ENCODE peak calls at places on chromosomes 16 and 17, in five cellular contexts. F, B, W, X and V are unnamed samples.

GRCh38 chr17:16662936-16663335 is 9.3 kb upstream of the ZNF624 start:
- DNase-seq in F (no peak), B (no peak), W (no peak), X (no peak), V (no peak)

GRCh38 chr16:3988824-3989223 is 108.3 kb upstream of the CREBBP start:
- DNase-seq in F (no peak), B (no peak), W (no peak), X (no peak), V (no peak)

GRCh38 chr17:62791235-62792121 is 16.6 kb downstream of the MARCHF10 start:
- DNase-seq in F (peak), B (no peak), W (peak), X (no peak), V (no peak)

GRCh38 chr17:45225051-45225700 is 3.5 kb downstream of the FMNL1 start:
- DNase-seq in F (no peak), B (peak), W (no peak), X (no peak), V (peak)

GRCh38 chr16:65176603-65177002 is 54.7 kb upstream of the CDH11 start:
- DNase-seq in F (no peak), B (no peak), W (peak), X (no peak), V (no peak)

GRCh38 chr17:41806685-41807445 is 4.9 kb downstream of the P3H4 start:
- DNase-seq in F (no peak), B (no peak), W (no peak), X (peak), V (no peak)

GRCh38 chr17:9900744-9901143 is 4.3 kb downstream of the RCVRN start:
- DNase-seq in F (no peak), B (no peak), W (peak), X (no peak), V (no peak)

GRCh38 chr16:89115216-89115949 is 21.7 kb downstream of the ACSF3 start:
- DNase-seq in F (no peak), B (peak), W (no peak), X (peak), V (peak)

GRCh38 chr17:8894673-8895578 is 27.5 kb upstream of the PIK3R6 start:
- DNase-seq in F (peak), B (peak), W (peak), X (no peak), V (peak)

GRCh38 chr16:75402821-75403475 is 30.4 kb downstream of the CFDP1 start:
- DNase-seq in F (no peak), B (peak), W (peak), X (no peak), V (peak)

GRCh38 chr17:8593830-8594229 is 36.7 kb downstream of the MYH10 start:
- DNase-seq in F (no peak), B (no peak), W (no peak), X (no peak), V (no peak)

GRCh38 chr17:62643496-62643895 is 16.0 kb downstream of the MRC2 start:
- DNase-seq in F (no peak), B (no peak), W (no peak), X (no peak), V (no peak)

GRCh38 chr17:43905400-43905984 is 1.8 kb downstream of the MPP2 start:
- DNase-seq in F (no peak), B (no peak), W (no peak), X (no peak), V (no peak)

GRCh38 chr17:43905985-43906852 is 1.1 kb downstream of the MPP2 start:
- DNase-seq in F (peak), B (no peak), W (peak), X (no peak), V (no peak)

GRCh38 chr17:43906951-43907424 is 348 bp downstream of the MPP2 start:
- DNase-seq in F (no peak), B (no peak), W (no peak), X (no peak), V (no peak)

GRCh38 chr17:43908111-43908721 is 880 bp upstream of the MPP2 start:
- DNase-seq in F (peak), B (peak), W (peak), X (no peak), V (peak)

DNA sequence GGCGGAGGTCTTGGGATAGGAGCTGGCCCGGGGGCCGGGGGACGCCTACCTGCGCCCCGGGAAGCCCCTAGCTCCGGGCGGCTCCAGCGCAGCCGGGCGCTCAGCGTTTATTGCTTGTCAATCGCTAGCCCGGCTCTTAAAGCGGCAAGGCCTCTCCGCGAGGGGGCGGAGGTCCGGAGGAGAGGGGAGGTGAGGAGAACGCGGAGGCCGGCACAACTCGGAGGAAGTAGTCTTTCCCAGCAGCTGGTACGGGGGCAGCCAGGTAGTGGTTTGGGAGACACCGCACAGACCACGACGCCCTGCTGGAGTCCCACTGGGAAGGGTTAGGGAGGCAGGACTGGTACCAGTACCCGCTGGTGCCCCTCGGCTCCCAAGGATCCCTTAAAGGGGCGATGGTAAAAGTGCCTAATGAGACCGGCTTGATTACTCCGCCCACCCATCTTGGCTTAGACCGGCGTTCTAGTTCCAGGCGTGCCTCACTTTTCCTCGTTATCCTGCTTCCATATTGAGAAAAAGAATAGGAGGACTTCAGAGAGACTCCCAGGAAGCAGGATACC is at the start of gene MPP2:
- DNase-seq in F (peak), B (peak), W (peak), X (peak), V (peak)
- H3K4me3 ChIP-seq in F (peak), B (peak), W (peak), X (peak), V (no peak)

GRCh38 chr16:86808863-86809444 is 230.6 kb downstream of the FOXL1 start:
- DNase-seq in F (no peak), B (no peak), W (no peak), X (no peak), V (no peak)

GRCh38 chr16:86805210-86805609 is 226.9 kb downstream of the FOXL1 start:
- DNase-seq in F (no peak), B (no peak), W (no peak), X (no peak), V (no peak)

GRCh38 chr16:86806838-86807351 is 228.5 kb downstream of the FOXL1 start:
- DNase-seq in F (no peak), B (no peak), W (peak), X (no peak), V (no peak)

GRCh38 chr16:86809458-86809955 is 231.2 kb downstream of the FOXL1 start:
- DNase-seq in F (no peak), B (no peak), W (peak), X (no peak), V (no peak)

DNA sequence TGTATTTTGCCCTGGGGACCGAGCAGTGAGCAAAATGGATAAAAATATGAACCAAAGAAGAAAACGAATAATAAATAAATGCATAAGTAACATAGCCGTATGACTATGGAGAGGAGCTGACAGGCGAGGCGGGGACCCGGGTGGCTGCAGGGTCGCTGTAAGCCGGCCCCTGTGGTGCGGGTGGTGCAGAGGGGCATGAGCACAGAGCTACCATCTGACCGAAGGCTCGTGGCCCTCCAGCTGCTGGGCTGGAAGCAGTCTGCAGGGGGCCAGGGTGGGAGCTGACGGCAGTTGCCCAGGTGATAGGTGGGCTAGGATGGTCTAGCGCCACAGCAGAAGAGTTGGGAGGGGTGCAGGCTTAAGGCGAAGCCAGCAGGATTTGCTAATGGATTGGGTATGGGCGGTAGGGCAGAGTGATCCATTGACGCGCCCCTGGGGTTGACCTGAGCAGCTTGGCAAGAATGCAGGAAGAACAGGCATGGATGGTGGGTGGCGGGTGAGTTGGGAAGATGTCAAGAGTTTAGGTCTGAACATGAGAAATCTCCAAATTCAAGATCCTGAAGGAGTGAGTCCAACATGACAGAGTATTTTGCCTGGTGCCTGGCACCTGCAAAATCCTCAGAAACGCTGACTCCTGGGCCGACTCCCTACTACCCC is 228.0 kb downstream of the FOXL1 start:
- DNase-seq in F (no peak), B (no peak), W (no peak), X (no peak), V (no peak)
- H3K4me3 ChIP-seq in F (no peak), B (no peak), W (no peak), X (no peak), V (no peak)

DNA sequence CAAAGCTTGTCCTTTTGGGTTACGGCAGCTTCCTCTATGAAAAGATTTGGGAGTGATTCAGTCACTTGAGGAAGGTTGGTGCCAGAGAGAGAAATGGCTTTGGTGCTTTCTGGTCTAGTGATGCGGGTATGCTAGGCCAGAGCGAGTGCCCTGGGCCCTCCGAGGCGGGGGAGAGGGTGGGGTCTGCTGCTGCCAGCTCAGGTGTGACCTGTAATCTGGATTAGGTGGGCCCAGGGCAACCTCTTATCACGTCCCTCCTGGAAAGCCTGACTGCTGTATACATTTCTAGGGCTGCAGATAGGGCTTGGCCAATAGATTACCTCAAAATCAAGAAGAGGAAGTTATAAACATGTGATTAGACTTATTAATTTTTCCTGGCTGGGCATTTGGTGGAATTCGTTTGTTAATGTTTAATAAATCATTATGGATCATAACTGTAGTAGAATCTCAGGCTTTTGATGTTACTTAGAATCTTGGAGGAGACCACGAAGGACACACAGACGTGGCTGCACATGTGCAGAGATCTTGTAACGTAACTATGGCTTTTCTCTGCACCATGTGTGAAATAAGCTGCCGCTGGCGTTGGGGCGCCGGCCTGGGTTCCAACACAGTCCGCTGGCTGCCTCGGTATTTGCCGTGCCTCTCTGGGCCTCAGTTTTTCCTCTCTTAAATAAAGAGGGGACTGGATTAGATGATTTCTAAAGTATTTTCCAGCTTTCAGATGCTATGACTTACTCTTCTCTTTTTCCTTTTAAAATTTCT is 1.2 kb downstream of the IRF8 start:
- DNase-seq in F (no peak), B (peak), W (no peak), X (peak), V (no peak)
- H3K4me3 ChIP-seq in F (no peak), B (peak), W (no peak), X (peak), V (peak)

DNA sequence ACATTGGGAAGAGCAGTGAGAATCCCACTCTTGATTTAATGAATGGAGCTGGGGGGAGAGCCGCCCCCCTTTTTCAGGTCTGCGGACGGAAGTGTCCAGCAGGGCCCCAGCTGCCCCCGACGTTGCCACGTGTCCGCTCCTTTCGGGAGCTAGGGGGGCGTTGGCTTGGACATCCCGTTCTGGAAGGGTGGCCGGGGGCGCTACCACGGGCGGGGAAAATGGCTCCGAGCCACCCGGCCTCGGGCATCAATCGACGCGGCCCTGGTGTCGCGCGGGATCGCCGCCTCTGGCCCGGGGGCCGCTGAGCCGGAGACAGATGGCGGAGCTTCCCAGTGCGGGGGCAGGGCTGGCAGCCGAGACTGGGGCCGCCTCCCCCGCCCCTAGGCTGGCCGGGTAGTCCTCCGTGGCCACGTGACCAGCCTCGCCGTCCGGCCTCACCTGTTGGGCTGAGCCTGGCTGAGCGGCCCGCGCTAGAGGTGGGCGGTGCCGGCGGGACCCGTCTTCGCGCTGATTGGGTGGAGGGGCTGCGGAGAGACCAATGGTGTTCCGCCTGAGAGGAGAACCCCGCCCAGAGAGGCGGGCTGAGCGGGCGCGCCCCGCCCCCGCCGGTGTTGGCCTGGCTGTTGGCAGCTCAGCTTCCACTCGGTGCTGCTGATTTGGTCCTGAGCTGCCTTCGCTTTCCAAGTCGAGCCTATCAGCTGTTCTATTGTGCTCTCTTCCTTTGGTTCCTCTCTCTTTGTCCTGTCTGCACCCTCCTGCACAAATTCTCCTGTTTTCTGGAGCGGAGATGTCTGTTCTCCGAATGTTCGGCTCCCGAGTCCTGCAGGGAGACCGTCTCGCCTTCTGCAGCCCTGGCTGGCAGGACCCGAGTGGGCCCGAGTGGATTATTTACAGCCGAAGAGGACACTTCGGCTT is 8.3 kb downstream of the HS3ST3B1 start:
- DNase-seq in F (peak), B (no peak), W (peak), X (peak), V (peak)
- H3K4me3 ChIP-seq in F (peak), B (no peak), W (peak), X (peak), V (no peak)

DNA sequence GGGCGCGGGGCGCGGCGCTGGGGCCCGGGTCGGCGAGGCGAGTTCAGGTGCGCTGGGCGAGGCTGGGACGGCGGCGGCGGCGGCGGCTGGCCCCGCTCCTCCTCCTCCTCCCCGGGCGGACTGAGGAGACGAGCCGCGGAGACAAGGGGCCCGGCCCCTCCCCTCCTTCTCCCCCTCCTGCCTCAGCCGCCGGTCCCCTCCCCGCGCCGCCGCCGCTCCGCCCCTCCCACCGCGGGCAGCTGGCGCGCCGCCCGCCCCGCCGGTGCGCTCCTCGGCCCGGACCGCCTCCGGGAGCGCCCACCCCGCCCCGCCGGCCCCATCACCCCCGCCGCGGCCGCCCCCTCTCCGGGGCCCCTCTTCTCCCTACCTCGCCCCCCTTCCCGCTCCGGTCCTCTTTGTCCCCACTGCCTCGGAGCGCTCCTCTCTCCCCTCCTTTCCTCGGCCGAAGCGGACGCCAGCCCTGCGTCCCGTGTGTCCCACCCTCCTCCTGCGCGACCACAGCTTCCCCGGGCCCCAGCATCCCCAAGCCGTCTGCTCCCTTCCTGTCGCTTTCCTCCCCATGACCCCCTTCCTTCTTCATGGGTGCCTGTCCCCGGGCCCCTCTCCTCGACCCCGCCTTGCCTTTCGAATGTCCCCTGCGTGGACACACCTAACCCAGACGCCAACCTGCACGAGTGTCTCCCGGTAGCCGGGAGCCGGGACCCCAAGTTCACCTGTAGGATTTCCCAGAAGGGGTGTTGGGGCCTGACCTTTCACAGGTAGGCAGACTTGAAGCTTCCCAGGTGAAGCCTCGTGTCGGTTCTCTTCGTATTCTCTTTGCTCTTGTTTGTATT is at the start of gene TOX3:
- DNase-seq in F (peak), B (no peak), W (no peak), X (peak), V (no peak)
- H3K4me3 ChIP-seq in F (peak), B (no peak), W (no peak), X (peak), V (no peak)

GRCh38 chr17:77571562-77571981 is 386.9 kb upstream of the TNRC6C start:
- DNase-seq in F (no peak), B (no peak), W (peak), X (no peak), V (no peak)
- H3K4me3 ChIP-seq in F (no peak), B (no peak), W (no peak), X (no peak), V (no peak)

GRCh38 chr17:65902165-65902564 is 289.8 kb downstream of the CEP112 start:
- DNase-seq in F (no peak), B (no peak), W (no peak), X (no peak), V (no peak)

GRCh38 chr17:65901394-65901793 is 290.5 kb downstream of the CEP112 start:
- DNase-seq in F (no peak), B (no peak), W (no peak), X (no peak), V (no peak)

DNA sequence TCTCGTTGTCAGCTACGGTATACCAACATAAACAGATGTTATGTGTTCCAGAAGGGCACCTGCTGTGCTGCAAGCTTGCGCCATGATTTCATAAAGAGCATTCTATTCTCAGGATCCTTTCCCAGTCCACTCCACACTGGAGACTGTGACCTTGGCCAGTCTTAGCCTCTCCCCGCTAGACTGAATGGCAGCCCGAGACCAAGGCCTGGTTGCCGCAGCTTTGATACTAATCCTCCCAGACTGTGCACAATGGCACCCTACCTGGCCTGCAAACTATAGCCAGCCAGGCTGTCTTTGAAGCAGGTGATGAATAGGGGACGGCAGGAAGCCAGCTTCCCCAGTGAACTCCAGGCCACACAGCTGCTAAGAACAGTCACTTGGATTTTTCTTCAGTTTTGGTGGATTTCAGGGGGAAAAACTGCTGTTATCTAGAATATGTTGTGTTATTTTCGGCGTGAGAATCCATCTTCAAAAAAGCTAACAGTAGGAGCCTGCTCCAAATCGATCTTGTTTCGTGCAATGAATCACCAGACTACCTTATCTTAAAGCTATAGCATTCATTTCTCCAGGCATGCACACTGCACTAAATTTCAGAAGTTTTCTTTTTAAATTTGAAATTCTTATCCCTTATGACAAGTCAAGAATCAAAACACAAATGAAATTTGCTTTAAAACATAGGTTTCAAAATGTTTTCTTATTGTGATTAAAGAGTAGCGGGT is 288.9 kb downstream of the CEP112 start:
- DNase-seq in F (peak), B (no peak), W (no peak), X (no peak), V (no peak)
- H3K4me3 ChIP-seq in F (no peak), B (no peak), W (no peak), X (no peak), V (no peak)